ENCODE peak calls at places on chromosomes 13 and 19, in six cellular contexts. One of them, this sample, is unnamed.
A peak's percentile ranks its signal among the peaks of the same experiment; 100 is the strongest.

GRCh38 chr13:66805657-66806056 is 424.5 kb downstream of the PCDH9 start:
- DNase-seq in NCI-H187: no peak
- DNase-seq in ascending aorta: no peak
- DNase-seq in tibial artery: peak; percentile 19
- DNase-seq in astrocyte of the hippocampus: peak; percentile 72
- DNase-seq in memory B cell: no peak
- DNase-seq in this sample: no peak

GRCh38 chr19:55563261-55563690 is 17.4 kb downstream of the ZNF579 start:
- DNase-seq in NCI-H187: no peak
- DNase-seq in tibial artery: no peak
- DNase-seq in ascending aorta: no peak
- DNase-seq in memory B cell: no peak
- DNase-seq in astrocyte of the hippocampus: peak; percentile 81
- DNase-seq in this sample: no peak

GRCh38 chr19:42018503-42019193 is 24.6 kb upstream of the ATP1A3 start:
- DNase-seq in astrocyte of the hippocampus: no peak
- DNase-seq in memory B cell: no peak
- DNase-seq in tibial artery: no peak
- DNase-seq in ascending aorta: no peak
- DNase-seq in NCI-H187: no peak
- DNase-seq in this sample: no peak

GRCh38 chr19:53916004-53916403 is 6.9 kb downstream of the CACNG7 start:
- DNase-seq in tibial artery: no peak
- DNase-seq in ascending aorta: no peak
- DNase-seq in astrocyte of the hippocampus: no peak
- DNase-seq in memory B cell: no peak
- DNase-seq in NCI-H187: no peak
- DNase-seq in this sample: no peak

GRCh38 chr19:5358173-5358800 is 17.7 kb upstream of the PTPRS start:
- DNase-seq in ascending aorta: no peak
- DNase-seq in astrocyte of the hippocampus: no peak
- DNase-seq in memory B cell: no peak
- DNase-seq in NCI-H187: no peak
- DNase-seq in tibial artery: no peak
- DNase-seq in this sample: no peak

GRCh38 chr13:75771818-75772217 is 135.7 kb downstream of the LMO7 start:
- DNase-seq in astrocyte of the hippocampus: peak; percentile 75
- DNase-seq in tibial artery: no peak
- DNase-seq in NCI-H187: no peak
- DNase-seq in ascending aorta: no peak
- DNase-seq in memory B cell: no peak
- DNase-seq in this sample: no peak

GRCh38 chr13:23443110-23443509 is 9.6 kb upstream of the SACS start:
- DNase-seq in astrocyte of the hippocampus: no peak
- DNase-seq in NCI-H187: no peak
- DNase-seq in memory B cell: no peak
- DNase-seq in tibial artery: no peak
- DNase-seq in ascending aorta: no peak
- DNase-seq in this sample: no peak

GRCh38 chr19:6803036-6803404 is 30.5 kb downstream of the VAV1 start:
- DNase-seq in memory B cell: peak; percentile 31
- DNase-seq in astrocyte of the hippocampus: no peak
- DNase-seq in ascending aorta: no peak
- DNase-seq in tibial artery: no peak
- DNase-seq in NCI-H187: no peak
- DNase-seq in this sample: no peak

GRCh38 chr19:38841787-38842438 is 7.9 kb downstream of the HNRNPL start:
- DNase-seq in ascending aorta: no peak
- DNase-seq in NCI-H187: no peak
- DNase-seq in tibial artery: no peak
- DNase-seq in memory B cell: no peak
- DNase-seq in astrocyte of the hippocampus: no peak
- DNase-seq in this sample: no peak

GRCh38 chr13:59261928-59262488 is 901.7 kb downstream of the DIAPH3 start:
- DNase-seq in tibial artery: no peak
- DNase-seq in ascending aorta: no peak
- DNase-seq in NCI-H187: no peak
- DNase-seq in astrocyte of the hippocampus: no peak
- DNase-seq in memory B cell: no peak
- DNase-seq in this sample: no peak

GRCh38 chr13:47326061-47326460 is 429.2 kb upstream of the HTR2A start:
- DNase-seq in NCI-H187: no peak
- DNase-seq in tibial artery: no peak
- DNase-seq in ascending aorta: no peak
- DNase-seq in memory B cell: no peak
- DNase-seq in astrocyte of the hippocampus: no peak
- DNase-seq in this sample: no peak

GRCh38 chr13:41411536-41411935 is 45.8 kb upstream of the RGCC start:
- DNase-seq in astrocyte of the hippocampus: peak; percentile 63
- DNase-seq in NCI-H187: no peak
- DNase-seq in tibial artery: peak; percentile 27
- DNase-seq in ascending aorta: no peak
- DNase-seq in memory B cell: peak; percentile 7
- DNase-seq in this sample: no peak

GRCh38 chr19:57165846-57166245 is 1.4 kb downstream of the DUXA start:
- DNase-seq in tibial artery: no peak
- DNase-seq in memory B cell: no peak
- DNase-seq in ascending aorta: no peak
- DNase-seq in astrocyte of the hippocampus: no peak
- DNase-seq in NCI-H187: no peak
- DNase-seq in this sample: no peak

GRCh38 chr19:55244004-55244680 is 14.7 kb downstream of the PPP6R1 start:
- DNase-seq in NCI-H187: no peak
- DNase-seq in tibial artery: no peak
- DNase-seq in memory B cell: no peak
- DNase-seq in ascending aorta: no peak
- DNase-seq in astrocyte of the hippocampus: no peak
- DNase-seq in this sample: no peak

GRCh38 chr13:29946093-29946492 is 95.7 kb upstream of the UBL3 start:
- DNase-seq in tibial artery: no peak
- DNase-seq in NCI-H187: no peak
- DNase-seq in memory B cell: no peak
- DNase-seq in astrocyte of the hippocampus: no peak
- DNase-seq in ascending aorta: peak; percentile 22
- DNase-seq in this sample: no peak

GRCh38 chr13:66751691-66752090 is 478.4 kb downstream of the PCDH9 start:
- DNase-seq in memory B cell: no peak
- DNase-seq in tibial artery: no peak
- DNase-seq in NCI-H187: no peak
- DNase-seq in astrocyte of the hippocampus: no peak
- DNase-seq in ascending aorta: no peak
- DNase-seq in this sample: no peak

GRCh38 chr13:45120967-45121366 is 657 bp downstream of the GTF2F2 start:
- DNase-seq in memory B cell: no peak
- DNase-seq in tibial artery: no peak
- DNase-seq in ascending aorta: no peak
- DNase-seq in NCI-H187: no peak
- DNase-seq in astrocyte of the hippocampus: no peak
- DNase-seq in this sample: no peak

This sample was measured in right atrium auricular region.